ENCODE peak calls at places on chromosomes 13 and 19, in seven cellular contexts. R, D, E, S, G, L and F are unnamed samples.

GRCh38 chr13:81116461-81117282 is 775.7 kb upstream of the SPRY2 start:
- DNase-seq in R (no peak), E (no peak), D (no peak), S (peak; percentile 10), G (no peak), L (no peak), F (no peak)

GRCh38 chr19:33638167-33639033 is 16.6 kb downstream of the CHST8 start:
- DNase-seq in D (no peak), R (no peak), S (no peak), G (no peak), L (peak; percentile 50), E (no peak), F (no peak)

GRCh38 chr19:10516064-10516385 is 1.2 kb downstream of the S1PR5 start:
- DNase-seq in D (no peak), S (no peak), G (no peak), L (no peak), E (no peak), R (no peak), F (no peak)

GRCh38 chr19:15181394-15181793 is 19.4 kb downstream of the NOTCH3 start:
- DNase-seq in S (no peak), R (no peak), G (no peak), L (peak; percentile 87), D (no peak), E (peak; percentile 19), F (no peak)

GRCh38 chr19:33316521-33317284 is 14.4 kb upstream of the CEBPA start:
- DNase-seq in D (no peak), R (no peak), L (no peak), S (no peak), E (no peak), G (no peak), F (no peak)

GRCh38 chr19:2084993-2085720 is 11.0 kb downstream of the MOB3A start:
- DNase-seq in D (no peak), R (no peak), G (no peak), E (peak; percentile 62), L (no peak), S (peak; percentile 76), F (no peak)

GRCh38 chr13:59337070-59337469 is 826.7 kb downstream of the DIAPH3 start:
- DNase-seq in G (no peak), E (no peak), S (peak; percentile 66), L (no peak), R (no peak), D (no peak), F (no peak)

GRCh38 chr13:68697551-68697950 is 1410.1 kb upstream of the ATXN8OS start:
- DNase-seq in E (no peak), S (peak; percentile 42), L (no peak), D (no peak), R (no peak), G (no peak), F (no peak)

GRCh38 chr13:33349314-33349995 is 63.9 kb upstream of the STARD13 start:
- DNase-seq in E (no peak), R (no peak), G (peak; percentile 43), D (no peak), L (peak; percentile 47), S (peak; percentile 77), F (peak; percentile 3)

GRCh38 chr19:54455786-54456422 is 6.9 kb downstream of the LENG8 start:
- DNase-seq in E (no peak), R (no peak), S (no peak), G (no peak), D (no peak), L (no peak), F (no peak)

GRCh38 chr13:109764474-109765292 is 21.7 kb downstream of the IRS2 start:
- DNase-seq in S (peak; percentile 47), R (no peak), E (no peak), D (peak; percentile 21), L (no peak), G (peak; percentile 25), F (no peak)

GRCh38 chr13:30388401-30389283 is 33.7 kb upstream of the UBE2L5 start:
- DNase-seq in D (peak; percentile 89), L (no peak), R (no peak), E (peak; percentile 86), S (no peak), G (peak; percentile 34), F (no peak)

GRCh38 chr13:40812724-40813445 is 23.5 kb downstream of the SLC25A15 start:
- DNase-seq in R (no peak), G (no peak), L (no peak), S (peak; percentile 15), D (peak; percentile 78), E (no peak), F (no peak)

GRCh38 chr13:65656740-65657329 is 1573.3 kb downstream of the PCDH9 start:
- DNase-seq in S (peak; percentile 25), R (no peak), G (no peak), D (peak; percentile 30), E (no peak), L (no peak), F (no peak)

GRCh38 chr13:28478127-28478526 is 16.8 kb downstream of the FLT1 start:
- DNase-seq in E (no peak), S (peak; percentile 73), L (no peak), G (no peak), D (peak; percentile 84), R (no peak), F (no peak)

GRCh38 chr19:55305983-55306562 is 19.1 kb downstream of the TMEM150B start:
- DNase-seq in L (peak; percentile 52), R (no peak), S (no peak), E (no peak), G (peak; percentile 53), D (no peak), F (no peak)

GRCh38 chr13:112777637-112778406 is 88.0 kb downstream of the ATP11A start:
- DNase-seq in R (peak; percentile 34), S (no peak), G (no peak), E (peak; percentile 60), L (no peak), D (no peak), F (no peak)

GRCh38 chr13:81779896-81780295 is 1439.0 kb upstream of the SPRY2 start:
- DNase-seq in S (no peak), L (no peak), E (no peak), G (no peak), R (no peak), D (no peak), F (no peak)

GRCh38 chr19:13906525-13906904 is 514 bp downstream of the CC2D1A start:
- DNase-seq in D (no peak), L (no peak), G (no peak), S (no peak), E (no peak), R (no peak), F (no peak)

GRCh38 chr19:43541920-43542650 is 9.1 kb downstream of the ZNF575 start:
- DNase-seq in E (no peak), D (no peak), L (no peak), S (no peak), G (no peak), R (no peak), F (no peak)

GRCh38 chr19:43534305-43534612 is 1.3 kb downstream of the ZNF575 start:
- DNase-seq in S (no peak), L (no peak), G (no peak), R (no peak), D (no peak), E (no peak), F (no peak)

GRCh38 chr19:43540381-43540780 is 7.4 kb downstream of the ZNF575 start:
- DNase-seq in L (no peak), R (no peak), S (no peak), G (no peak), E (no peak), D (no peak), F (no peak)

GRCh38 chr19:43534811-43535761 is 2.1 kb downstream of the ZNF575 start:
- DNase-seq in G (peak; percentile 93), L (peak; percentile 92), D (peak; percentile 61), R (peak; percentile 89), E (peak; percentile 27), S (peak; percentile 74), F (peak; percentile 54)

DNA sequence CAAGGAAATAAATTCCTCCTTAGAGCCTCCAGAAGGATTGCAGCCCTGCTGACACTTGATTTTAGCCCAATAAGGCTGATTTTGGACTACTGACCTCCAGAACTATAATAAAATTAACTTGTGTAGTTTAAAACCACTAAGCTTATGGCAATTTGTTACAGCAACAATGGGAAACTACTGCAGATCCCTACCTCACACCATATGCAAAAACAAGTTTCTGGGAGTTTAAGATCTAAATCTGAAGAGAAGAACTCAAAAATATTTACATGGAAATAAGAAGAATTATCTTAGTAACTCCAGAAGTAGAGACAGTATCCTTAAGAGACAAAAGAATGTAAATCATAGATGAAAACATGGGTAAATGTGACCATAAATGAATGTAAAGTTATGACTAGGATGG is 5.9 kb downstream of the ZNF575 start:
- DNase-seq in E (no peak), R (no peak), G (no peak), S (no peak), L (no peak), D (no peak), F (no peak)
- H3K4ac ChIP-seq in E (no peak overlapping the region), R (no peak overlapping the region), G (no peak overlapping the region), S (no peak overlapping the region), L (no peak overlapping the region), D (no peak overlapping the region), F (no peak overlapping the region)

DNA sequence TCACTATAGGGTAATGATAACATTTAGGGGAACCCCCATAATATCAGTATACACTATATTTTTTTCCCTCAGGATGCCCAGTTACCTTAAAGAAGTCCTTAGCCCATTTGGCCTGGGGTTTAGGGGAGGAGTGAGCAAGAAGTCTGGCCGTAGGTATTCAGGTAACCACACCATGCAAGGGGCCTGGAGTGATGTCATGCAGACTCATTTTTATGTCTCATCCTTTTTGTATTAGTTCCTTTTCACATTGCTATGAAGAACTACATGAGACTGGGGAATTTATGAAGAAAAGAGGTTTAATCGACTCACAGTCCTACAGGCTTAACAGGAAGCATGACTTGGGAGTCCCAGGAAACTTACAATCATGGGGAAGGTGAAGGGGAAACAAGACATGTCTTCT is 12.2 kb downstream of the TPP2 start:
- DNase-seq in D (no peak), S (no peak), E (no peak), G (no peak), R (no peak), L (no peak), F (no peak)
- H3K4ac ChIP-seq in D (no peak overlapping the region), S (no peak overlapping the region), E (no peak overlapping the region), G (no peak overlapping the region), R (no peak overlapping the region), L (no peak overlapping the region), F (no peak overlapping the region)

GRCh38 chr13:75469087-75469486 is 12.9 kb downstream of the TBC1D4 start:
- DNase-seq in E (no peak), D (no peak), S (no peak), G (peak; percentile 47), L (peak; percentile 52), R (no peak), F (no peak)
- H3K4ac ChIP-seq in E (no peak overlapping the region), D (no peak overlapping the region), S (no peak overlapping the region), G (no peak overlapping the region), L (no peak overlapping the region), R (no peak overlapping the region), F (no peak overlapping the region)

GRCh38 chr13:75787249-75787940 is 151.3 kb downstream of the LMO7 start:
- DNase-seq in L (no peak), E (no peak), D (peak; percentile 79), S (peak; percentile 47), G (peak; percentile 16), R (no peak), F (no peak)

GRCh38 chr13:75790198-75790970 is 154.3 kb downstream of the LMO7 start:
- DNase-seq in G (no peak), L (no peak), D (no peak), S (no peak), E (no peak), R (no peak), F (no peak)

GRCh38 chr13:75788494-75788991 is 152.4 kb downstream of the LMO7 start:
- DNase-seq in L (no peak), E (peak; percentile 6), G (no peak), R (no peak), S (peak; percentile 75), D (peak; percentile 96), F (no peak)

GRCh38 chr13:75792526-75793187 is 156.5 kb downstream of the LMO7 start:
- DNase-seq in D (peak; percentile 56), S (peak; percentile 59), R (no peak), G (peak; percentile 69), L (no peak), E (peak; percentile 76), F (no peak)

GRCh38 chr13:75789451-75790197 is 153.5 kb downstream of the LMO7 start:
- DNase-seq in G (no peak), R (no peak), S (no peak), L (no peak), D (no peak), E (no peak), F (no peak)
- H3K4ac ChIP-seq in G (no peak overlapping the region), R (no peak overlapping the region), S (no peak overlapping the region), L (no peak overlapping the region), D (no peak overlapping the region), E (no peak overlapping the region), F (no peak overlapping the region)